ENCODE peak calls at places on chromosomes 2 and 18, in eight cellular contexts. C is fibroblast of the aortic adventitia, T is NAMALWA, W is caudate nucleus, N is foreskin melanocyte, Z is breast epithelium, S is cerebellum, Y is fibroblast of villous mesenchyme. I is an unnamed sample.

GRCh38 chr18:62979172-62979571 is 263.8 kb downstream of the PHLPP1 start:
- DNase-seq in C (peak), T (peak), W (peak), N (no peak), Z (peak), S (no peak), Y (peak), I (no peak)

GRCh38 chr2:214679736-214680135 is 129.7 kb downstream of the BARD1 start:
- DNase-seq in C (no peak), T (peak), W (no peak), N (peak), Z (no peak), S (no peak), Y (no peak), I (no peak)

GRCh38 chr2:126154256-126154655 is 501.7 kb upstream of the GYPC start:
- DNase-seq in C (no peak), T (no peak), W (no peak), N (peak), Z (no peak), S (no peak), Y (no peak), I (no peak)

GRCh38 chr18:845152-845819 is 33.2 kb upstream of the YES1 start:
- DNase-seq in C (peak), T (no peak), W (no peak), N (peak), Z (no peak), S (no peak), Y (peak), I (no peak)

GRCh38 chr2:203786912-203787311 is 80.5 kb downstream of the CD28 start:
- DNase-seq in C (peak), T (no peak), W (no peak), N (peak), Z (peak), S (no peak), Y (peak), I (peak)

GRCh38 chr2:189633392-189633811 is 27.9 kb upstream of the ASNSD1 start:
- DNase-seq in C (peak), T (peak), W (no peak), N (no peak), Z (no peak), S (no peak), Y (no peak), I (no peak)

GRCh38 chr2:118721817-118722551 is 125.5 kb downstream of the EN1 start:
- DNase-seq in C (peak), T (no peak), W (no peak), N (no peak), Z (no peak), S (no peak), Y (no peak), I (no peak)

GRCh38 chr18:13570856-13571495 is 155.4 kb downstream of the FAM210A start:
- DNase-seq in C (no peak), T (no peak), W (no peak), N (no peak), Z (no peak), S (no peak), Y (peak), I (no peak)

GRCh38 chr2:67516899-67517530 is 119.9 kb downstream of the ETAA1 start:
- DNase-seq in C (peak), T (no peak), W (no peak), N (no peak), Z (no peak), S (no peak), Y (peak), I (no peak)

GRCh38 chr18:63730788-63731187 is 28.0 kb downstream of the SERPINB11 start:
- DNase-seq in C (peak), T (no peak), W (no peak), N (peak), Z (no peak), S (no peak), Y (no peak), I (no peak)

GRCh38 chr2:106561803-106562202 is 74.6 kb downstream of the CD8B2 start:
- DNase-seq in C (no peak), T (no peak), W (no peak), N (no peak), Z (peak), S (peak), Y (no peak), I (no peak)

GRCh38 chr2:233929352-233929843 is 12.2 kb downstream of the TRPM8 start:
- DNase-seq in C (no peak), T (no peak), W (no peak), N (no peak), Z (no peak), S (no peak), Y (no peak), I (no peak)

GRCh38 chr2:14907014-14907612 is 274.6 kb downstream of the LRATD1 start:
- DNase-seq in C (no peak), T (peak), W (no peak), N (no peak), Z (no peak), S (no peak), Y (no peak), I (no peak)

GRCh38 chr18:78676622-78677482 is 302.8 kb upstream of the SALL3 start:
- DNase-seq in C (no peak), T (no peak), W (no peak), N (no peak), Z (no peak), S (no peak), Y (no peak), I (no peak)

GRCh38 chr2:38116762-38117161 is 40.8 kb upstream of the CYP1B1 start:
- DNase-seq in C (peak), T (no peak), W (no peak), N (peak), Z (no peak), S (no peak), Y (peak), I (no peak)

GRCh38 chr2:9658972-9659371 is 28.2 kb upstream of the YWHAQ start:
- DNase-seq in C (no peak), T (no peak), W (no peak), N (no peak), Z (no peak), S (no peak), Y (peak), I (no peak)

GRCh38 chr18:52451252-52451651 is 111.3 kb downstream of the DCC start:
- DNase-seq in C (no peak), T (no peak), W (no peak), N (peak), Z (no peak), S (no peak), Y (no peak), I (no peak)

GRCh38 chr18:48293954-48294893 is 115.0 kb downstream of the ZBTB7C start:
- DNase-seq in C (no peak), T (no peak), W (no peak), N (no peak), Z (peak), S (peak), Y (no peak), I (no peak)

GRCh38 chr2:62265116-62265515 is 69.2 kb downstream of the B3GNT2 start:
- DNase-seq in C (no peak), T (no peak), W (no peak), N (no peak), Z (no peak), S (no peak), Y (no peak), I (no peak)

GRCh38 chr18:56770097-56770496 is 118.9 kb downstream of the WDR7 start:
- DNase-seq in C (no peak), T (no peak), W (no peak), N (no peak), Z (no peak), S (no peak), Y (no peak), I (no peak)

GRCh38 chr2:144162652-144163051 is 357.3 kb downstream of the ZEB2 start:
- DNase-seq in C (no peak), T (peak), W (no peak), N (no peak), Z (no peak), S (no peak), Y (no peak), I (no peak)

GRCh38 chr18:11327656-11328055 is 178.3 kb upstream of the PIEZO2 start:
- DNase-seq in C (peak), T (no peak), W (no peak), N (no peak), Z (no peak), S (no peak), Y (no peak), I (no peak)

GRCh38 chr2:30486655-30487054 is 39.6 kb downstream of the LCLAT1 start:
- DNase-seq in C (no peak), T (no peak), W (no peak), N (no peak), Z (no peak), S (no peak), Y (no peak), I (no peak)

GRCh38 chr2:112150447-112150846 is 12.3 kb downstream of the FBLN7 start:
- DNase-seq in C (peak), T (no peak), W (no peak), N (peak), Z (peak), S (no peak), Y (peak), I (no peak)

I was measured in heart left ventricle.